ENCODE peak calls at places on chromosomes 3 and 15, in seven cellular contexts. One of them, this sample, is unnamed.

GRCh38 chr15:98025237-98025636 is 64.7 kb downstream of the ARRDC4 start:
- DNase-seq in neural crest cell: no peak
- DNase-seq in astrocyte: peak; percentile 62
- DNase-seq in foreskin keratinocyte: peak; percentile 92
- DNase-seq in fibroblast of the aortic adventitia: peak; percentile 76
- DNase-seq in endothelial cell: no peak
- DNase-seq in mesothelial cell of epicardium: no peak
- DNase-seq in this sample: no peak

GRCh38 chr3:108564564-108564963 is 24.7 kb downstream of the CIP2A start:
- DNase-seq in neural crest cell: no peak
- DNase-seq in astrocyte: no peak
- DNase-seq in foreskin keratinocyte: no peak
- DNase-seq in fibroblast of the aortic adventitia: peak; percentile 31
- DNase-seq in endothelial cell: no peak
- DNase-seq in mesothelial cell of epicardium: no peak
- DNase-seq in this sample: no peak

GRCh38 chr15:30999729-31000128 is 8.3 kb upstream of the MTMR10 start:
- DNase-seq in neural crest cell: no peak
- DNase-seq in astrocyte: no peak
- DNase-seq in foreskin keratinocyte: no peak
- DNase-seq in fibroblast of the aortic adventitia: no peak
- DNase-seq in endothelial cell: no peak
- DNase-seq in mesothelial cell of epicardium: no peak
- DNase-seq in this sample: no peak

GRCh38 chr15:68252925-68253534 is 23.5 kb upstream of the CLN6 start:
- DNase-seq in neural crest cell: no peak
- DNase-seq in astrocyte: peak; percentile 69
- DNase-seq in foreskin keratinocyte: no peak
- DNase-seq in fibroblast of the aortic adventitia: peak; percentile 92
- DNase-seq in endothelial cell: peak; percentile 38
- DNase-seq in mesothelial cell of epicardium: no peak
- DNase-seq in this sample: no peak

GRCh38 chr15:68658151-68658550 is 79.4 kb downstream of the CORO2B start:
- DNase-seq in neural crest cell: no peak
- DNase-seq in astrocyte: no peak
- DNase-seq in foreskin keratinocyte: no peak
- DNase-seq in fibroblast of the aortic adventitia: no peak
- DNase-seq in endothelial cell: no peak
- DNase-seq in mesothelial cell of epicardium: no peak
- DNase-seq in this sample: no peak

GRCh38 chr15:73994912-73995622 is 551 bp downstream of the PML start:
- DNase-seq in neural crest cell: no peak
- DNase-seq in astrocyte: no peak
- DNase-seq in foreskin keratinocyte: no peak
- DNase-seq in fibroblast of the aortic adventitia: peak; percentile 35
- DNase-seq in endothelial cell: no peak
- DNase-seq in mesothelial cell of epicardium: no peak
- DNase-seq in this sample: no peak

GRCh38 chr3:115853083-115853482 is 229.8 kb downstream of the GAP43 start:
- DNase-seq in neural crest cell: no peak
- DNase-seq in astrocyte: no peak
- DNase-seq in foreskin keratinocyte: no peak
- DNase-seq in fibroblast of the aortic adventitia: no peak
- DNase-seq in endothelial cell: no peak
- DNase-seq in mesothelial cell of epicardium: no peak
- DNase-seq in this sample: no peak

GRCh38 chr3:29282431-29283296 is 1.8 kb downstream of the RBMS3 start:
- DNase-seq in neural crest cell: no peak
- DNase-seq in astrocyte: peak; percentile 77
- DNase-seq in foreskin keratinocyte: peak; percentile 49
- DNase-seq in fibroblast of the aortic adventitia: peak; percentile 75
- DNase-seq in endothelial cell: no peak
- DNase-seq in mesothelial cell of epicardium: no peak
- DNase-seq in this sample: no peak

GRCh38 chr3:144590854-144591253 is 619.2 kb downstream of the DIPK2A start:
- DNase-seq in neural crest cell: no peak
- DNase-seq in astrocyte: peak; percentile 84
- DNase-seq in foreskin keratinocyte: peak; percentile 3
- DNase-seq in fibroblast of the aortic adventitia: peak; percentile 84
- DNase-seq in endothelial cell: no peak
- DNase-seq in mesothelial cell of epicardium: no peak
- DNase-seq in this sample: no peak

GRCh38 chr3:41907330-41908073 is 54.4 kb downstream of the ULK4 start:
- DNase-seq in neural crest cell: no peak
- DNase-seq in astrocyte: peak; percentile 47
- DNase-seq in foreskin keratinocyte: peak; percentile 33
- DNase-seq in fibroblast of the aortic adventitia: no peak
- DNase-seq in endothelial cell: no peak
- DNase-seq in mesothelial cell of epicardium: no peak
- DNase-seq in this sample: no peak

GRCh38 chr3:196336319-196337145 is 1.7 kb downstream of the TM4SF19 start:
- DNase-seq in neural crest cell: no peak
- DNase-seq in astrocyte: no peak
- DNase-seq in foreskin keratinocyte: no peak
- DNase-seq in fibroblast of the aortic adventitia: no peak
- DNase-seq in endothelial cell: no peak
- DNase-seq in mesothelial cell of epicardium: no peak
- DNase-seq in this sample: no peak

GRCh38 chr3:191296041-191296541 is 33.1 kb upstream of the CCDC50 start:
- DNase-seq in neural crest cell: no peak
- DNase-seq in astrocyte: no peak
- DNase-seq in foreskin keratinocyte: no peak
- DNase-seq in fibroblast of the aortic adventitia: no peak
- DNase-seq in endothelial cell: no peak
- DNase-seq in mesothelial cell of epicardium: no peak
- DNase-seq in this sample: no peak

GRCh38 chr3:95341314-95341713 is 1278.5 kb downstream of the NSUN3 start:
- DNase-seq in neural crest cell: no peak
- DNase-seq in astrocyte: no peak
- DNase-seq in foreskin keratinocyte: no peak
- DNase-seq in fibroblast of the aortic adventitia: no peak
- DNase-seq in endothelial cell: no peak
- DNase-seq in mesothelial cell of epicardium: no peak
- DNase-seq in this sample: no peak

GRCh38 chr15:68187559-68187958 is 17.6 kb downstream of the CALML4 start:
- DNase-seq in neural crest cell: no peak
- DNase-seq in astrocyte: peak; percentile 84
- DNase-seq in foreskin keratinocyte: no peak
- DNase-seq in fibroblast of the aortic adventitia: peak; percentile 91
- DNase-seq in endothelial cell: no peak
- DNase-seq in mesothelial cell of epicardium: no peak
- DNase-seq in this sample: no peak

DNA sequence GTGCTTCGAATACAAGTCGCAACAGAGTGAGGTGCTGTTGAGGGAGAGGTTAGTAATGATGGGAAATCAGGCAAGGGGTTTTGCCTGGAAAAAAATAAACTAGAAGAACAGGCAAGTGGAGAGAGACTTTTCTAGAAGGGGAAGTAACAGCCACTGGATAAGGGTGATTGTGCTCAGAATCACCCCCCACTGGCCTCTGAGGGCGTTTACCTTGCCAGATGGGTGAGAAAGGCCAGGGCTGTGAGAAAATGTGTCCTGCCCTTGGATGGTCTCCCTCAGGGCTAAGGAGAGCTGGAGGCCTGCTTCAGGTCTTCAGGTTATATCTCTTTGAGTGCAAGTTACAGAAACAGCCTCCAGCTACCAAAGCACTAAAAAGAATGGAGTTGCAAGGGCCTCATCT is 151.7 kb downstream of the MEX3B start:
- DNase-seq in neural crest cell: no peak
- DNase-seq in astrocyte: no peak
- DNase-seq in foreskin keratinocyte: no peak
- DNase-seq in fibroblast of the aortic adventitia: no peak
- DNase-seq in endothelial cell: no peak
- DNase-seq in mesothelial cell of epicardium: no peak
- DNase-seq in this sample: no peak
- TF ChIP-seq CTCF in neural crest cell: no peak
- TF ChIP-seq CTCF in astrocyte: no peak
- TF ChIP-seq CTCF in foreskin keratinocyte: no peak
- TF ChIP-seq CTCF in fibroblast of the aortic adventitia: no peak
- TF ChIP-seq CTCF in endothelial cell: no peak
- TF ChIP-seq CTCF in mesothelial cell of epicardium: no peak
- TF ChIP-seq CTCF in this sample: no peak

DNA sequence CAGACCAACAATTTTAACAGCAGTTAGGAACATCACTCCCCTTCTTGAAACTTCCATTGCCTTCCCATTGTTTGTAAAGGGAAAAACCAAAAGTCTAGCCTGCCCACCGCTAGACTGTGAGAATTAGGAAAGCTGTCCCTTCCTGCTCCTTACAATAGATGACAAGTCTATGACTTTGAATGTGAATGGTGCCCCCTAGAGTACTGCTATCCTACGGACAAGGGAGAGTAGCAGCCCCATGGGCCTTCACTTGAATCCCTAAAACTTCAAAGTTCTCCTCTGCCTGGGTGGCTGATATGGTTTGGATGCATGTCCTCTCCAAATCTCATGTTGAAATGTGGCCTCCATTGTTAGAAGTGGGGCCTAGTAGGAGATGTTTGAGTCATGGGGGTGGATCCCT is 41.0 kb upstream of the FSIP1 start:
- DNase-seq in neural crest cell: no peak
- DNase-seq in astrocyte: no peak
- DNase-seq in foreskin keratinocyte: no peak
- DNase-seq in fibroblast of the aortic adventitia: no peak
- DNase-seq in endothelial cell: no peak
- DNase-seq in mesothelial cell of epicardium: no peak
- DNase-seq in this sample: no peak
- TF ChIP-seq CTCF in neural crest cell: no peak
- TF ChIP-seq CTCF in astrocyte: no peak
- TF ChIP-seq CTCF in foreskin keratinocyte: no peak
- TF ChIP-seq CTCF in fibroblast of the aortic adventitia: no peak
- TF ChIP-seq CTCF in endothelial cell: no peak
- TF ChIP-seq CTCF in mesothelial cell of epicardium: no peak
- TF ChIP-seq CTCF in this sample: no peak

GRCh38 chr15:55564347-55565145 is 23.6 kb downstream of the PYGO1 start:
- DNase-seq in neural crest cell: no peak
- DNase-seq in astrocyte: peak; percentile 6
- DNase-seq in foreskin keratinocyte: no peak
- DNase-seq in fibroblast of the aortic adventitia: no peak
- DNase-seq in endothelial cell: no peak
- DNase-seq in mesothelial cell of epicardium: no peak
- DNase-seq in this sample: no peak
- TF ChIP-seq CTCF in neural crest cell: peak; percentile 23
- TF ChIP-seq CTCF in astrocyte: no peak
- TF ChIP-seq CTCF in foreskin keratinocyte: no peak
- TF ChIP-seq CTCF in fibroblast of the aortic adventitia: peak; percentile 23
- TF ChIP-seq CTCF in endothelial cell: no peak
- TF ChIP-seq CTCF in mesothelial cell of epicardium: no peak
- TF ChIP-seq CTCF in this sample: no peak

GRCh38 chr3:128847631-128848370 is 31.6 kb upstream of the ACAD9 start:
- DNase-seq in neural crest cell: no peak
- DNase-seq in astrocyte: no peak
- DNase-seq in foreskin keratinocyte: no peak
- DNase-seq in fibroblast of the aortic adventitia: no peak
- DNase-seq in endothelial cell: no peak
- DNase-seq in mesothelial cell of epicardium: no peak
- DNase-seq in this sample: no peak

GRCh38 chr3:128844502-128844901 is 34.9 kb upstream of the ACAD9 start:
- DNase-seq in neural crest cell: no peak
- DNase-seq in astrocyte: no peak
- DNase-seq in foreskin keratinocyte: no peak
- DNase-seq in fibroblast of the aortic adventitia: no peak
- DNase-seq in endothelial cell: no peak
- DNase-seq in mesothelial cell of epicardium: no peak
- DNase-seq in this sample: no peak

GRCh38 chr3:128845695-128846491 is 33.5 kb upstream of the ACAD9 start:
- DNase-seq in neural crest cell: peak; percentile 62
- DNase-seq in astrocyte: peak; percentile 37
- DNase-seq in foreskin keratinocyte: peak; percentile 15
- DNase-seq in fibroblast of the aortic adventitia: peak; percentile 54
- DNase-seq in endothelial cell: peak; percentile 77
- DNase-seq in mesothelial cell of epicardium: peak; percentile 54
- DNase-seq in this sample: peak; percentile 58

GRCh38 chr3:128846501-128846900 is 32.9 kb upstream of the ACAD9 start:
- DNase-seq in neural crest cell: no peak
- DNase-seq in astrocyte: no peak
- DNase-seq in foreskin keratinocyte: no peak
- DNase-seq in fibroblast of the aortic adventitia: no peak
- DNase-seq in endothelial cell: no peak
- DNase-seq in mesothelial cell of epicardium: no peak
- DNase-seq in this sample: no peak

DNA sequence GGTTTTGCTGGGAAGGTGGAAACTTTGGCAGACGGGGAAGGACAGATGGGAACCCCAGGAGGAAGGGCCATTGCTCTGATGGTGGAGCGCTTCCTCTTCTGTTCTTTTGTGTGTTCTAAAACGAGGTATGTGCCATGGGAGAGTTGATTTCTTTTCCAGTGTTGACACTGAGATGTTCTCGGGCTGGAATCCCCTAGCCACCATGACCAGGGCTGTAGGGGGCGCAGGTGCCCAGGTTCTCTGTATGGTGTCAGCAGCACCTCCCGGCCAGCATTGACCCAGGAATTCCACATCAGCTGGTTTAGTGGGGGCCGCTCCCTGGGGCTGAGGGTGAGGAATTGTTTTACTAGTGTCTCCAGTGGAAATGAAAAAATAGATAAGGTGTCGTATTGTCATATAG is 34.3 kb upstream of the ACAD9 start:
- DNase-seq in neural crest cell: no peak
- DNase-seq in astrocyte: no peak
- DNase-seq in foreskin keratinocyte: no peak
- DNase-seq in fibroblast of the aortic adventitia: no peak
- DNase-seq in endothelial cell: peak; percentile 41
- DNase-seq in mesothelial cell of epicardium: no peak
- DNase-seq in this sample: no peak
- TF ChIP-seq CTCF in neural crest cell: peak; percentile 23
- TF ChIP-seq CTCF in astrocyte: peak; percentile 6
- TF ChIP-seq CTCF in foreskin keratinocyte: peak; percentile 22
- TF ChIP-seq CTCF in fibroblast of the aortic adventitia: no peak
- TF ChIP-seq CTCF in endothelial cell: no peak
- TF ChIP-seq CTCF in mesothelial cell of epicardium: no peak
- TF ChIP-seq CTCF in this sample: no peak

DNA sequence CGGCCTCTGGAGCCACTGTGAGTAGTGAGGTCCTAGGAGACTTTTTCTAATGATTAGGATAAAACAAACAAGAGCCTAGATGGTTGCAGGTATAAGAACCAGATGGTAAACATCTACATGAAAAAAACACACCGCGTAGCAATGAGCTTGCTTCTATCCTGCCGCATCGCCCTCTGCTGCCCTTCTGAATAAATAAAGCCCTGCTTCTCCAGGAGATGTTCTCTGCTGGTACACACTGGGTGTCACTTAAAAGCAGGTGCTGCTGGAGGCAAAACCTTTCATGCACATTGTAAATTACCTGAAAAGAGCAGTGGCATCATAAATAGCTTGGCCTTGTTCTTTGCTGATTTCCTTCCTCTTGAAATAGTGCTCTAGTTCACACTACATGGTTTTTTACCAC is 164.4 kb upstream of the TOPAZ1 start:
- DNase-seq in neural crest cell: no peak
- DNase-seq in astrocyte: no peak
- DNase-seq in foreskin keratinocyte: no peak
- DNase-seq in fibroblast of the aortic adventitia: no peak
- DNase-seq in endothelial cell: no peak
- DNase-seq in mesothelial cell of epicardium: no peak
- DNase-seq in this sample: no peak
- TF ChIP-seq CTCF in neural crest cell: peak; percentile 31
- TF ChIP-seq CTCF in astrocyte: no peak
- TF ChIP-seq CTCF in foreskin keratinocyte: peak; percentile 31
- TF ChIP-seq CTCF in fibroblast of the aortic adventitia: peak; percentile 20
- TF ChIP-seq CTCF in endothelial cell: no peak
- TF ChIP-seq CTCF in mesothelial cell of epicardium: no peak
- TF ChIP-seq CTCF in this sample: no peak

This sample was measured in omental fat pad.